ENCODE peak calls at places on chromosomes 13 and 19, in ten cellular contexts. B, W, N, J, Y, A, L, G, U and T are unnamed samples.
A peak's percentile ranks its signal among the peaks of the same experiment; 100 is the strongest.

GRCh38 chr19:42693760-42694350 is 46.4 kb downstream of the PSG3 start:
- DNase-seq in G (peak; percentile 86), B (no peak), J (no peak), N (peak; percentile 11), U (no peak), L (peak; percentile 9), W (no peak), A (peak; percentile 0), Y (peak; percentile 34), T (no peak)

GRCh38 chr13:79226938-79227337 is 179.1 kb downstream of the RBM26 start:
- DNase-seq in U (no peak), J (no peak), N (no peak), Y (no peak), G (no peak), B (no peak), W (no peak), A (no peak), L (peak; percentile 32), T (no peak)

GRCh38 chr13:75725784-75726183 is 89.7 kb downstream of the LMO7 start:
- DNase-seq in A (no peak), Y (no peak), U (no peak), L (no peak), B (no peak), J (no peak), W (no peak), G (no peak), N (no peak), T (no peak)

GRCh38 chr19:29724102-29724641 is 9.1 kb upstream of the C19orf12 start:
- DNase-seq in G (peak; percentile 41), J (peak; percentile 71), U (no peak), Y (peak; percentile 90), N (no peak), W (no peak), A (no peak), B (no peak), L (peak; percentile 28), T (no peak)

GRCh38 chr13:100392709-100393630 is 195.6 kb downstream of the GGACT start:
- DNase-seq in B (peak; percentile 5), G (peak; percentile 91), W (peak; percentile 62), L (no peak), A (peak; percentile 41), N (peak; percentile 99), J (peak; percentile 86), U (peak; percentile 80), Y (peak; percentile 68), T (no peak)

GRCh38 chr19:1136918-1137317 is 33.1 kb downstream of the GPX4 start:
- DNase-seq in N (no peak), L (no peak), A (no peak), W (no peak), J (no peak), U (no peak), Y (no peak), B (no peak), G (no peak), T (no peak)

GRCh38 chr13:108326318-108326717 is 56.8 kb downstream of the TNFSF13B start:
- DNase-seq in W (no peak), Y (peak; percentile 53), G (no peak), U (no peak), A (no peak), N (no peak), J (peak; percentile 62), L (peak; percentile 18), B (no peak), T (no peak)

GRCh38 chr19:46471116-46471733 is at the start of gene PNMA8A:
- DNase-seq in W (peak; percentile 79), G (peak; percentile 87), A (no peak), U (no peak), L (peak; percentile 81), N (no peak), B (no peak), J (no peak), Y (peak; percentile 65), T (peak; percentile 70)

GRCh38 chr13:110137677-110138008 is 169.3 kb downstream of the COL4A1 start:
- DNase-seq in N (no peak), G (peak; percentile 37), U (peak; percentile 25), A (peak; percentile 8), J (no peak), W (no peak), B (no peak), L (peak; percentile 78), Y (no peak), T (peak; percentile 84)

GRCh38 chr19:48455171-48455907 is at the start of gene KCNJ14:
- DNase-seq in G (no peak), J (no peak), A (no peak), L (no peak), W (no peak), Y (no peak), N (no peak), B (no peak), U (no peak), T (no peak)